ENCODE peak calls at places on chromosomes 7 and 10, in eight cellular contexts. S is astrocyte of the spinal cord, F is fibroblast of pulmonary artery, Q is esophagus squamous epithelium, M is heart right ventricle, W is choroid plexus epithelial cell, J is AG04450, U is PC-9. B is an unnamed sample.

GRCh38 chr10:77163670-77164348 is 473.8 kb downstream of the KCNMA1 start:
- DNase-seq in M (no peak), S (peak), F (peak), J (peak), U (peak), W (peak), Q (no peak), B (no peak)

GRCh38 chr10:12628964-12629766 is 279.8 kb downstream of the CAMK1D start:
- DNase-seq in S (no peak), W (peak), F (no peak), Q (no peak), U (no peak), J (no peak), M (no peak), B (no peak)

GRCh38 chr7:128887169-128888038 is 23.1 kb downstream of the KCP start:
- DNase-seq in S (no peak), U (no peak), Q (no peak), M (no peak), J (no peak), W (no peak), F (no peak), B (no peak)

GRCh38 chr7:22487978-22488642 is 11.9 kb downstream of the STEAP1B start:
- DNase-seq in J (no peak), F (no peak), W (no peak), U (no peak), M (no peak), Q (no peak), S (no peak), B (no peak)

GRCh38 chr7:122803851-122804250 is 82.4 kb downstream of the CADPS2 start:
- DNase-seq in U (no peak), J (no peak), Q (no peak), S (no peak), F (no peak), W (no peak), M (no peak), B (no peak)

GRCh38 chr7:127678947-127679346 is 27.0 kb downstream of the SND1 start:
- DNase-seq in J (peak), Q (no peak), U (no peak), S (peak), W (peak), M (no peak), F (no peak), B (peak)

GRCh38 chr7:6252748-6253147 is 19.7 kb downstream of the CYTH3 start:
- DNase-seq in J (no peak), F (peak), W (peak), U (no peak), M (no peak), S (no peak), Q (no peak), B (no peak)

GRCh38 chr7:102322202-102322715 is 34.0 kb downstream of the SPDYE6 start:
- DNase-seq in U (no peak), S (no peak), M (no peak), W (no peak), Q (no peak), J (no peak), F (no peak), B (peak)

GRCh38 chr10:69769395-69769989 is 32.2 kb upstream of the COL13A1 start:
- DNase-seq in F (peak), J (peak), U (peak), M (peak), Q (no peak), W (peak), S (peak), B (no peak)

GRCh38 chr7:15399446-15399845 is 162.4 kb downstream of the AGMO start:
- DNase-seq in Q (no peak), W (peak), U (no peak), M (no peak), F (peak), J (no peak), S (no peak), B (no peak)

GRCh38 chr10:3825862-3826351 is 40.9 kb upstream of the KLF6 start:
- DNase-seq in W (no peak), U (no peak), Q (no peak), F (peak), J (no peak), S (no peak), M (no peak), B (no peak)

GRCh38 chr7:3805151-3805550 is 504.1 kb downstream of the SDK1 start:
- DNase-seq in M (no peak), F (peak), W (peak), Q (no peak), S (peak), U (no peak), J (no peak), B (no peak)

GRCh38 chr7:21927693-21928092 is 18.0 kb downstream of the CDCA7L start:
- DNase-seq in M (no peak), W (no peak), U (no peak), S (no peak), F (no peak), J (no peak), Q (no peak), B (no peak)

GRCh38 chr7:47534322-47535032 is 47.4 kb downstream of the TNS3 start:
- DNase-seq in U (peak), J (no peak), W (no peak), S (no peak), M (no peak), F (no peak), Q (no peak), B (no peak)
- TF ChIP-seq CTCF in U (peak), J (peak), W (peak), S (peak), M (no peak), F (no peak), Q (peak), B (no peak)

DNA sequence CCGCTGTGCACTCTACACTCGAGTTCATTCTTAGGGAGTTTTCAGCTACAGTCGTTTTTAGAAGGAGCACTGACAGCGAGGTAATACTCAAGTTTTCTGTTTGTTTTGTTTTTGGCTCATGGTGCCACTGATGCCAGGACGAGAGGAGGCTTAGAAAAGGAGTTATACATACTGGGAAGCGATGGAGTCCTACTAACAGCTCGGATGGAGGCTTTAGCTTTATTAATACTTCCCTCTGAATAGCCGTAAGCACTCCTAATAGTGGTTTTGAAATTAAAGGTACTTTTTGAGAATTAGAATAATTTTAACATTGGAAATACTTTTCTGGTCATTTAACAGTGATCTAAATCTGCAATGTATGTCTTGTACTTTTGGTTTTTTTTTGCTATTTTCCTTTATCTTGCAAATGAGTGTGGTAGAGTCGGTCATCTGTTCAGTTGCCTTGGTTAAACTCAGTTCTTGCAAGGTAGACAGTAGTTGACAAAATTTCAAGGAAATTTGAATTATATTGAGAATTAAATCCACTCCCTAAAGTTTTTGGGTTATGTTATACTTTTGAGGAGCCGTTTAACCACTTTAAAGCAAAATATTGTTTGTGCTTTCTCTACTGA is 1.4 kb downstream of the HBP1 start:
- DNase-seq in F (no peak), M (no peak), S (peak), U (no peak), W (no peak), Q (no peak), J (no peak), B (peak)
- TF ChIP-seq CTCF in F (no peak), M (no peak), S (no peak), U (peak), W (no peak), Q (no peak), J (no peak), B (no peak)

GRCh38 chr10:96089670-96090462 is 40.2 kb upstream of the ZNF518A start:
- DNase-seq in S (peak), M (peak), U (peak), Q (peak), J (peak), F (peak), W (peak), B (peak)
- TF ChIP-seq CTCF in S (no peak), M (no peak), U (no peak), Q (no peak), J (no peak), F (no peak), W (no peak), B (no peak)

GRCh38 chr7:734214-734613 is 7.1 kb upstream of the PRKAR1B start:
- DNase-seq in J (no peak), Q (no peak), U (no peak), W (no peak), F (no peak), M (no peak), S (no peak), B (no peak)
- TF ChIP-seq CTCF in J (no peak), Q (no peak), U (no peak), W (no peak), F (no peak), M (no peak), S (no peak), B (no peak)

DNA sequence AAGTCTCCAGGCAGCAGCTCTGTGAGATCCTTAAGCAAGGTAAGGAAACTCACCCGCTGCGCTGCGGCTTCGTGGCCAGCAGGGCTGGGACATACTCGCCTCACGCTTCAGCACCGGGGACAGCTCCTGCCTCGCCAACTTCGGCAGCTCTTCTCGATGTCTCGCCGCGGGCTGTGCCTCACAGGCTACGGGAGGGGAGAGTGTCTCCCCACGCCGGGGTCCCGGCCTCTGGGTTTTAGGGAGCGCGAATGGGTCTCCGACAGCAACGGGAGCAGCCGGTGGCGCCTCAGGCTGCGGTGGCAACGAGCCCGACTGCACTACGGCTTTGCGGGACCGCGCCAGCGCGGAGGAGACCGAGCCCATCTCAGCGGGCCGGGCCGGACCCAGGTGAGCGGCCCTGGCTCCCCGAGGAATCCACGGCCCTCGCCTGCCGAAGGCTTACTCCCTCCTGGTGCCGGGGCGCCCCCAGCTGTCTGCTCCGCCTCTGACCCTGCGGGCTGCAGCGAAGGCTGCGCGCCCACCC is 62.4 kb downstream of the LSM5 start:
- DNase-seq in M (peak), F (peak), U (peak), J (peak), S (peak), Q (no peak), W (peak), B (peak)
- TF ChIP-seq CTCF in M (no peak), F (peak), U (no peak), J (peak), S (peak), Q (no peak), W (peak), B (peak)

GRCh38 chr7:66419210-66419609 is 209.5 kb upstream of the KCTD7 start:
- DNase-seq in U (no peak), S (no peak), W (no peak), Q (no peak), M (no peak), F (no peak), J (no peak), B (no peak)

GRCh38 chr7:66418537-66418936 is 210.1 kb upstream of the KCTD7 start:
- DNase-seq in W (no peak), M (no peak), Q (no peak), F (no peak), S (no peak), J (no peak), U (no peak), B (no peak)

GRCh38 chr7:66409493-66409892 is 204.4 kb downstream of the TPST1 start:
- DNase-seq in J (no peak), M (no peak), F (no peak), U (no peak), Q (no peak), S (no peak), W (peak), B (no peak)

GRCh38 chr7:66415659-66416265 is 210.6 kb downstream of the TPST1 start:
- DNase-seq in W (no peak), S (no peak), U (no peak), Q (no peak), J (no peak), F (no peak), M (no peak), B (no peak)

DNA sequence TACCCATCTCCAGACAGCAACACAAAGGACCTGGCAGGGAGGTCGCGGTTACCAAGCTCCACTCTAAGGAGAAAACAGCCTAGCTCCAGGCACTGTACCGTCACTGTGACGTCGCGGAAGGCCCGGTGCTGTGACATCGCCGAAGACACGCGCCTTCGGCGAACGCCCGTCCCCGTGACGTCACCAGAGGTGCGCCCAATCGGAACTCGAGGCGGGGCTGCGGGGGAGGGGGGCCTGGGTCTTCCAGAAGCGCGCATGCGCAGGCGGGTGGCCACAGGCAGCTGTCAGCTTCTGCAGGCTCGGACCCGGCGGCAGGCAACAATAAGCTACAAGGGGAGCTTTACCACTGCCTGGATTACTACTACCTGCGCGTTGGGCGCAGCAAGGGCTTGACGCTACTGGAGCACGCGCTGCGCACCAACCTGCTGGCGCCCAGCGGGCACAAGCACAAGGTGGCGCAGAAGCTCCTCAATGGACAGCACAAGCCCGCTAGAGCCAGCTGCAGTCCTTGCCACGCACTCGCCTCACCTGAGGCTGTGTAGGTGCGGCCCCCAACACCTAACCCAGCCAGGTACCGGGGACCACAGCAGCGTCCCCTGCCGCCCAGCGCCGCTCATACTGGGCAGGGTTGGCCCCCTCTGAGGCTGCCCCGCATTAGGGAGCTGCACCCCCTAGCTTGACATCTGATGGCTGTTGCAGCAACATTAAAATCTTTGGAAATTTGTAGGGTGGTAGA is 208.4 kb downstream of the TPST1 start:
- DNase-seq in W (peak), M (peak), J (peak), F (peak), S (peak), Q (peak), U (peak), B (peak)
- TF ChIP-seq CTCF in W (peak), M (no peak), J (peak), F (peak), S (peak), Q (peak), U (peak), B (peak)

GRCh38 chr7:48035301-48035966 is at the start of gene C7orf57:
- DNase-seq in F (peak), S (peak), U (peak), J (peak), M (peak), Q (peak), W (peak), B (peak)
- TF ChIP-seq CTCF in F (no peak), S (peak), U (no peak), J (peak), M (no peak), Q (no peak), W (no peak), B (no peak)

GRCh38 chr7:136294977-136295376 is 317.8 kb upstream of the MTPN start:
- DNase-seq in Q (no peak), U (peak), M (no peak), W (no peak), S (no peak), F (no peak), J (no peak), B (no peak)
- TF ChIP-seq CTCF in Q (no peak), U (peak), M (no peak), W (no peak), S (no peak), F (no peak), J (no peak), B (peak)

DNA sequence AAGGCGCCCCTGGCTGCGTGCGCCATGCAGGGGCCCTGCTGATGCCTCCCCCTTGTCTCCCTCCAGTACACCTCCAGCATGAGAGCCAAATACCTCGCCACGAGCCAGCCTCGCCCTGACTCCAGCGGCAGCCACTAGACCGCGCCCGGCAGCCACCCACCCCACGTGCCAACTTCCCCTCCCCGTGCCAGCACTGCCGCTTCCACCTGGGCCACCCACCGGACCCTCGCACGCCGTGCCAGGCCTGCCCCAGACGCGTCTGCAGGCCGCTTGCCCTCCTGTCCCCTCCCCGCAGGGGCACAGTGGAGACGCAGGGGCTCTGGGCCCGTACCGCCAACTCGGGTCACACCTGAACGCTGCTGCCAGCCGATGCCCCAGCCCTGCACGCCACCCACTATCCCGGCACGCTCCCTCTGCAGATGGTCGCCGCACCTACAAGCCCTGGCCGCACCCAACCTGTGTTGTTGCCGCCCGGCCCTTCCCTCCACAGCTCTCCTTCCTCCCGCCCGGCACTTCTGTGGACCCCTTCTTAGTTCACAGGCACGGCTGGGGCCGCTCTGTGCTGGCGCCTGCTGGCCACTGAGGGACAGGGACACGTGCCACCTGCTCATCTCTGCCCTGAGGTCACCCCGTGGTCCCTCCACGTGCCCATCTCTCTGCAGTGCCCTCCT is 26.3 kb upstream of the AMZ1 start:
- DNase-seq in S (no peak), M (no peak), U (no peak), W (no peak), Q (no peak), F (no peak), J (no peak), B (no peak)
- TF ChIP-seq CTCF in S (peak), M (no peak), U (no peak), W (peak), Q (no peak), F (peak), J (peak), B (no peak)